ENCODE peak calls at places on chromosomes 2 and 18, in ten cellular contexts. Y is CD4-positive, alpha-beta T cell; M is fibroblast of the aortic adventitia; D is HFFc6; S is heart left ventricle; J is PC-9; X is body of pancreas; F is tibial artery; B is brain microvascular endothelial cell; R is LNCaP clone FGC. K is an unnamed sample.

GRCh38 chr2:160911258-160911657 is 249.0 kb upstream of the TANK start:
- DNase-seq in Y (no peak), M (no peak), D (peak; percentile 14), S (no peak), J (no peak), X (no peak), F (no peak), B (no peak), R (no peak), K (no peak)

GRCh38 chr18:63062246-63062645 is 257.3 kb downstream of the BCL2 start:
- DNase-seq in Y (no peak), M (no peak), D (no peak), S (no peak), J (no peak), X (no peak), F (no peak), B (no peak), R (no peak), K (no peak)

GRCh38 chr2:46669996-46670793 is 190.8 kb downstream of the TMEM247 start:
- DNase-seq in Y (no peak), M (peak; percentile 60), D (peak; percentile 68), S (no peak), J (no peak), X (no peak), F (no peak), B (peak; percentile 59), R (no peak), K (no peak)

GRCh38 chr2:70686577-70687460 is 81.2 kb downstream of the ADD2 start:
- DNase-seq in Y (no peak), M (peak; percentile 58), D (peak; percentile 83), S (peak; percentile 27), J (peak; percentile 39), X (no peak), F (peak; percentile 38), B (peak; percentile 57), R (no peak), K (peak; percentile 21)

GRCh38 chr2:102449370-102449974 is 23.6 kb upstream of the SLC9A4 start:
- DNase-seq in Y (peak; percentile 44), M (peak; percentile 70), D (peak; percentile 25), S (peak; percentile 11), J (peak; percentile 41), X (peak; percentile 27), F (no peak), B (peak; percentile 38), R (no peak), K (no peak)

GRCh38 chr2:173264603-173265366 is 89.9 kb upstream of the CDCA7 start:
- DNase-seq in Y (no peak), M (no peak), D (no peak), S (peak; percentile 8), J (no peak), X (no peak), F (no peak), B (no peak), R (no peak), K (no peak)

GRCh38 chr2:136305517-136306192 is 187.7 kb upstream of the CXCR4 start:
- DNase-seq in Y (peak; percentile 23), M (no peak), D (no peak), S (no peak), J (no peak), X (no peak), F (no peak), B (no peak), R (no peak), K (no peak)

GRCh38 chr2:309148-309969 is 21.5 kb upstream of the ALKAL2 start:
- DNase-seq in Y (no peak), M (no peak), D (no peak), S (no peak), J (no peak), X (no peak), F (no peak), B (no peak), R (no peak), K (no peak)

GRCh38 chr2:212032032-212032431 is 506.6 kb downstream of the ERBB4 start:
- DNase-seq in Y (no peak), M (peak; percentile 81), D (peak; percentile 69), S (no peak), J (no peak), X (no peak), F (no peak), B (peak; percentile 77), R (no peak), K (no peak)

GRCh38 chr18:42338683-42339082 is 383.6 kb downstream of the PIK3C3 start:
- DNase-seq in Y (no peak), M (no peak), D (no peak), S (no peak), J (no peak), X (no peak), F (no peak), B (no peak), R (no peak), K (no peak)

GRCh38 chr2:714005-714741 is 37.0 kb upstream of the TMEM18 start:
- DNase-seq in Y (no peak), M (peak; percentile 50), D (peak; percentile 51), S (peak; percentile 29), J (peak; percentile 20), X (peak; percentile 76), F (no peak), B (peak; percentile 45), R (no peak), K (no peak)

GRCh38 chr18:61662726-61663125 is 230.1 kb downstream of the RNF152 start:
- DNase-seq in Y (no peak), M (no peak), D (no peak), S (no peak), J (no peak), X (no peak), F (no peak), B (no peak), R (no peak), K (no peak)

GRCh38 chr2:48589170-48589767 is 28.4 kb upstream of the GTF2A1L start:
- DNase-seq in Y (no peak), M (peak; percentile 70), D (peak; percentile 43), S (peak; percentile 18), J (peak; percentile 43), X (peak; percentile 25), F (no peak), B (peak; percentile 48), R (no peak), K (no peak)

GRCh38 chr2:60383421-60384117 is 169.9 kb downstream of the BCL11A start:
- DNase-seq in Y (no peak), M (no peak), D (no peak), S (no peak), J (no peak), X (no peak), F (no peak), B (no peak), R (no peak), K (no peak)

DNA sequence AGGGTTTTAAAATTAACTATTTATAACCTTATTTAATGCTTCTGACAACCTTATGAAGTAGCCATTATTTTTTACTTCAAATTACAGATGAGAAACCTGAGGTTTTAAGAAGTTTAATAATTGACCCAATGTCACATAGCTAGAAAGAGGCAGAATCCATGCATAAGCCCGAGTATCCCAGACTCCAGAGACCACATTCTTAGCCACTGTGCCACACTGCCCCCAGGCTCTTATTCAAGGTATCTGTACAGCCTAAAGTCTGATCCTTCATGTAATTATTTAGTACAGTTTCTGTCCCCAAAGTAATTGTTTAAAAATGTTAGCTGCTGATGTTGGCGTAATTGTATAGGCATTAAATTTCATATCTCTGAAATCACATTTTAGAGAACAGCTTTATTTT is 124.7 kb upstream of the LRRTM1 start:
- DNase-seq in Y (no peak), M (no peak), D (no peak), S (no peak), J (no peak), X (no peak), F (no peak), B (no peak), R (no peak), K (no peak)
- TF ChIP-seq CTCF in Y (no peak), M (no peak), D (no peak), S (no peak), J (no peak), X (no peak), F (no peak), B (no peak), R (no peak), K (no peak)

GRCh38 chr2:164840930-164841718 is 499 bp downstream of the COBLL1 start:
- DNase-seq in Y (no peak), M (peak; percentile 64), D (peak; percentile 57), S (peak; percentile 84), J (peak; percentile 69), X (peak; percentile 86), F (peak; percentile 91), B (peak; percentile 45), R (no peak), K (peak; percentile 46)
- TF ChIP-seq CTCF in Y (no peak), M (peak; percentile 23), D (no peak), S (peak; percentile 37), J (no peak), X (peak; percentile 36), F (no peak), B (no peak), R (peak; percentile 48), K (peak; percentile 14)

GRCh38 chr2:28282248-28282647 is 110.4 kb upstream of the FOSL2 start:
- DNase-seq in Y (no peak), M (no peak), D (no peak), S (no peak), J (no peak), X (no peak), F (no peak), B (no peak), R (no peak), K (no peak)
- TF ChIP-seq CTCF in Y (no peak), M (no peak), D (no peak), S (no peak), J (no peak), X (no peak), F (no peak), B (no peak), R (no peak), K (no peak)

DNA sequence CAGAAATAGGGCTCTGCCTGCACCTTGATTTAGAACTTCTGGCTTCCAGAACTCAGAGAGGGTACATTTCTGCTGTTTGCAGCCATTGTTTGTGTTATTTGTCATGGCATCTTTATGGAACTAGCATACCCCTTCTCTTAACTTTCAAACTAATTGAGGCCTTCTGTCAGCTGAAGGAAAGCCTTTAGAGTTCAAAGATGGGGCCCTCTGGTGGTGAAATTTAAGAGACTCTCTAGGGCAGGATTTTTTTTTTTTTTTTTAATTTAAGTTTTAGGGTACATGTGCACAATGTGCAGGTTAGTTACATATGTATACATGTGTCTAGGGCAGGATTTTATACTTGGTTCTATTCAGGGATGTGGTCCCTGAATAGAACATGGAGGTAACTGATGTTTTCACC is 260.6 kb upstream of the LINC00305 start:
- DNase-seq in Y (no peak), M (no peak), D (no peak), S (no peak), J (no peak), X (no peak), F (no peak), B (peak; percentile 2), R (no peak), K (no peak)
- TF ChIP-seq CTCF in Y (no peak), M (no peak), D (peak; percentile 55), S (peak; percentile 46), J (peak; percentile 65), X (peak; percentile 49), F (no peak), B (peak; percentile 48), R (peak; percentile 20), K (no peak)